ENCODE peak calls at places on chromosomes 1 and 21, in eight cellular contexts. U is endodermal cell; X is heart right ventricle; V is astrocyte; Z is GM23248; T is CD8-positive, alpha-beta memory T cell; N is lower lobe of right lung; W is IMR-90. B is an unnamed sample.

GRCh38 chr1:172473302-172473701 is 29.4 kb upstream of the PIGC start:
- DNase-seq in T (no peak), V (no peak), W (no peak), N (no peak), Z (no peak), X (no peak), U (no peak), B (no peak)

GRCh38 chr1:211639500-211640361 is 35.7 kb downstream of the NEK2 start:
- DNase-seq in W (peak), N (no peak), T (no peak), V (peak), X (no peak), Z (peak), U (peak), B (no peak)

GRCh38 chr1:201648066-201648910 is 109.4 kb downstream of the NAV1 start:
- DNase-seq in T (no peak), N (peak), V (peak), W (peak), U (peak), X (peak), Z (peak), B (peak)

GRCh38 chr1:159008744-159009188 is 941 bp upstream of the IFI16 start:
- DNase-seq in W (peak), U (no peak), Z (no peak), V (no peak), N (no peak), T (peak), X (no peak), B (no peak)

GRCh38 chr1:34928066-34928864 is 1.2 kb downstream of the DLGAP3 start:
- DNase-seq in Z (no peak), W (no peak), T (no peak), N (no peak), V (no peak), U (peak), X (no peak), B (no peak)

GRCh38 chr1:240935921-240936320 is 324.0 kb upstream of the GREM2 start:
- DNase-seq in U (no peak), X (no peak), W (no peak), Z (no peak), N (no peak), T (no peak), V (no peak), B (no peak)

GRCh38 chr1:49229555-49229954 is 452.9 kb upstream of the BEND5 start:
- DNase-seq in N (no peak), T (no peak), X (no peak), Z (no peak), U (peak), V (no peak), W (no peak), B (no peak)

GRCh38 chr1:11772458-11772857 is 10.5 kb downstream of the C1orf167 start:
- DNase-seq in N (no peak), T (no peak), W (no peak), X (no peak), V (no peak), U (no peak), Z (no peak), B (no peak)

GRCh38 chr1:117612517-117613248 is 6.8 kb downstream of the TENT5C start:
- DNase-seq in Z (peak), W (peak), T (no peak), U (peak), V (peak), N (no peak), X (no peak), B (no peak)

GRCh38 chr1:39017266-39017665 is 8.9 kb upstream of the NDUFS5 start:
- DNase-seq in N (no peak), X (no peak), W (no peak), V (no peak), T (no peak), Z (no peak), U (no peak), B (no peak)

GRCh38 chr1:31010081-31010989 is 55.2 kb downstream of the PUM1 start:
- DNase-seq in T (no peak), Z (peak), N (no peak), U (no peak), W (peak), V (peak), X (no peak), B (no peak)

GRCh38 chr1:96041470-96041869 is 680.1 kb upstream of the PTBP2 start:
- DNase-seq in N (no peak), X (no peak), Z (no peak), W (no peak), U (no peak), T (no peak), V (no peak), B (no peak)

GRCh38 chr1:198700016-198700392 is 61.2 kb downstream of the PTPRC start:
- DNase-seq in T (no peak), X (no peak), W (no peak), U (no peak), N (no peak), Z (no peak), V (no peak), B (no peak)

GRCh38 chr1:36339615-36340014 is 16.2 kb upstream of the EVA1B start:
- DNase-seq in T (no peak), U (no peak), V (no peak), X (no peak), W (no peak), Z (no peak), N (no peak), B (no peak)

GRCh38 chr1:14517813-14518180 is 80.7 kb upstream of the KAZN start:
- DNase-seq in V (no peak), W (no peak), N (no peak), Z (no peak), U (no peak), T (no peak), X (no peak), B (no peak)

GRCh38 chr1:154220970-154221814 is 437 bp downstream of the UBAP2L start:
- DNase-seq in W (peak), X (peak), N (peak), Z (peak), V (no peak), T (peak), U (peak), B (peak)

GRCh38 chr1:56831874-56832693 is 12.9 kb upstream of the FYB2 start:
- DNase-seq in N (peak), Z (peak), T (peak), W (peak), X (peak), V (peak), U (peak), B (peak)

GRCh38 chr1:217029311-217030157 is 306.3 kb upstream of the ESRRG start:
- DNase-seq in U (no peak), V (peak), T (no peak), N (peak), Z (peak), W (peak), X (no peak), B (no peak)

GRCh38 chr1:172356620-172357019 is 63.9 kb upstream of the C1orf105 start:
- DNase-seq in U (no peak), T (no peak), Z (peak), X (no peak), V (peak), W (peak), N (no peak), B (no peak)

GRCh38 chr1:78834201-78834741 is 172.3 kb downstream of the ADGRL4 start:
- DNase-seq in U (no peak), W (no peak), V (peak), X (no peak), T (no peak), Z (no peak), N (no peak), B (no peak)

GRCh38 chr1:10814954-10815862 is 18.8 kb upstream of the CASZ1 start:
- DNase-seq in Z (no peak), X (no peak), W (no peak), N (no peak), T (no peak), U (peak), V (no peak), B (no peak)

GRCh38 chr1:18473195-18473815 is 7.4 kb upstream of the KLHDC7A start:
- DNase-seq in V (no peak), X (no peak), N (no peak), T (no peak), U (no peak), W (no peak), Z (no peak), B (no peak)

GRCh38 chr1:177227978-177228720 is 57.4 kb downstream of the BRINP2 start:
- DNase-seq in T (no peak), U (no peak), Z (no peak), V (no peak), X (no peak), N (no peak), W (no peak), B (no peak)

GRCh38 chr1:84347547-84348239 is 46.2 kb downstream of the SAMD13 start:
- DNase-seq in W (peak), V (peak), Z (peak), T (no peak), X (no peak), N (no peak), U (no peak), B (no peak)

DNA sequence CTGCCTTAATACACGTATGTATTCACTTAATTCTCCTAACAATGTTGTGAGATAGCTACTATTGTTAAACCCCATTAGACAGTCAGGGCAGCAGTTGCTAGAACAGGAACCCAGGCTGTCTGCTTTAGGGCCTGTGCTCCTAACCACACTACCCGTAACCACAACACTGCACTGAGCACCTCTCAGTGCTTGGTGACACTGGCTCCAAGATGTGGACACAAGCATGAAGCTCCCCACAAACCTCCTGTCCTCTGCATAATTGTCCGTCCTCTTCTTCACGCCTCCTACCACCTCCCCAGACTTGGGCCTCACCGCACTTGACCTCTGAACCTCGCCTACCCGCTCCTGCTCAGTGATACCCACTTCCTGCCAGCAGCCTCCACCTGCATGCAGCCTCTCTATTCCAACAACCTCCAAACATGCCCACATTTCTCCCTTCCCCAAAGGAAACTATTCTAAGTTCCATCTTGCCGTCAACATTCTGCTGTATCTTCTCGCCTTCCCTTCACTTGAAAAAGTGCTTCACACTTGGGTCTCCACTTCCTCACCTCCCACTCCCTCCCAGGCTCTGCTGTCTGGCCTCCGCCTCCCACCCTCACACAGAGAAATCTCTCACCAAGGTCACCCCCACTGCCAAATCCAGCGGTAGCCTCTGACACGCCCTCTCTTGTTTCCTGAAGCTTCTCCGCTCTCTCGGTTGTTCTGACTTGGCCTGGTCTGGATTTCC is 14.6 kb upstream of the AHDC1 start:
- DNase-seq in Z (no peak), W (no peak), N (no peak), X (no peak), T (peak), V (no peak), U (no peak), B (no peak)
- H3K27ac ChIP-seq in Z (no peak), W (no peak), N (no peak), X (peak), T (no peak), V (no peak), U (no peak), B (no peak)

GRCh38 chr1:228885845-228886244 is 150.6 kb downstream of the RHOU start:
- DNase-seq in Z (no peak), N (no peak), U (no peak), V (no peak), X (no peak), T (no peak), W (no peak), B (no peak)
- H3K27ac ChIP-seq in Z (no peak), N (no peak), U (no peak), V (no peak), X (no peak), T (no peak), W (no peak), B (no peak)

GRCh38 chr1:109791495-109792040 is 27.8 kb upstream of the EPS8L3 start:
- DNase-seq in Z (no peak), V (no peak), T (no peak), W (no peak), N (peak), X (no peak), U (no peak), B (no peak)
- H3K27ac ChIP-seq in Z (no peak), V (no peak), T (no peak), W (peak), N (peak), X (peak), U (peak), B (peak)

GRCh38 chr21:41861987-41862386 is 17.2 kb downstream of the PRDM15 start:
- DNase-seq in Z (no peak), T (no peak), N (no peak), V (no peak), W (no peak), X (no peak), U (peak), B (no peak)
- H3K27ac ChIP-seq in Z (no peak), T (no peak), N (no peak), V (no peak), W (no peak), X (no peak), U (no peak), B (no peak)

GRCh38 chr1:2427976-2428375 is 15.6 kb upstream of the PEX10 start:
- DNase-seq in U (no peak), N (no peak), X (no peak), Z (no peak), V (no peak), W (no peak), T (no peak), B (no peak)

GRCh38 chr1:2430592-2430973 is 18.2 kb upstream of the PEX10 start:
- DNase-seq in X (no peak), Z (no peak), W (no peak), T (no peak), V (no peak), U (no peak), N (no peak), B (no peak)

GRCh38 chr1:2427051-2427450 is 14.7 kb upstream of the PEX10 start:
- DNase-seq in N (no peak), Z (no peak), U (no peak), W (no peak), T (no peak), V (no peak), X (no peak), B (no peak)

GRCh38 chr1:2429780-2430591 is 17.6 kb upstream of the PEX10 start:
- DNase-seq in N (no peak), U (peak), T (no peak), X (no peak), V (no peak), Z (no peak), W (no peak), B (no peak)

GRCh38 chr1:2428490-2428889 is 16.1 kb upstream of the PEX10 start:
- DNase-seq in U (no peak), T (no peak), V (no peak), N (no peak), W (no peak), X (no peak), Z (no peak), B (no peak)
- H3K27ac ChIP-seq in U (no peak), T (no peak), V (no peak), N (no peak), W (no peak), X (no peak), Z (no peak), B (no peak)

GRCh38 chr21:44350773-44351481 is 2.5 kb upstream of the TRPM2 start:
- DNase-seq in W (no peak), Z (no peak), X (no peak), T (no peak), N (no peak), U (no peak), V (no peak), B (no peak)

GRCh38 chr21:44354001-44354405 is 582 bp downstream of the TRPM2 start:
- DNase-seq in X (no peak), N (no peak), V (no peak), Z (no peak), U (no peak), T (no peak), W (no peak), B (no peak)

GRCh38 chr21:44353200-44353970 is at the start of gene TRPM2:
- DNase-seq in W (no peak), N (peak), T (no peak), Z (peak), X (peak), U (no peak), V (no peak), B (peak)

GRCh38 chr21:44351535-44352252 is 1.7 kb upstream of the TRPM2 start:
- DNase-seq in V (no peak), X (no peak), N (no peak), W (no peak), U (no peak), T (no peak), Z (no peak), B (no peak)

GRCh38 chr21:44352253-44352860 is 1.1 kb upstream of the TRPM2 start:
- DNase-seq in T (no peak), W (no peak), Z (no peak), V (no peak), X (no peak), U (no peak), N (no peak), B (no peak)
- H3K27ac ChIP-seq in T (no peak), W (no peak), Z (no peak), V (no peak), X (peak), U (no peak), N (peak), B (peak)

GRCh38 chr1:186530104-186530503 is 69.2 kb upstream of the PDC start:
- DNase-seq in X (no peak), N (no peak), Z (peak), U (no peak), T (no peak), V (peak), W (peak), B (no peak)
- H3K27ac ChIP-seq in X (no peak), N (no peak), Z (no peak), U (no peak), T (no peak), V (no peak), W (no peak), B (no peak)

GRCh38 chr1:116585886-116586285 is 15.1 kb upstream of the CD58 start:
- DNase-seq in X (no peak), U (no peak), N (no peak), W (no peak), Z (no peak), V (no peak), T (no peak), B (no peak)

GRCh38 chr1:116586741-116587143 is 15.9 kb upstream of the CD58 start:
- DNase-seq in V (no peak), T (no peak), N (no peak), U (no peak), Z (no peak), W (no peak), X (no peak), B (no peak)

DNA sequence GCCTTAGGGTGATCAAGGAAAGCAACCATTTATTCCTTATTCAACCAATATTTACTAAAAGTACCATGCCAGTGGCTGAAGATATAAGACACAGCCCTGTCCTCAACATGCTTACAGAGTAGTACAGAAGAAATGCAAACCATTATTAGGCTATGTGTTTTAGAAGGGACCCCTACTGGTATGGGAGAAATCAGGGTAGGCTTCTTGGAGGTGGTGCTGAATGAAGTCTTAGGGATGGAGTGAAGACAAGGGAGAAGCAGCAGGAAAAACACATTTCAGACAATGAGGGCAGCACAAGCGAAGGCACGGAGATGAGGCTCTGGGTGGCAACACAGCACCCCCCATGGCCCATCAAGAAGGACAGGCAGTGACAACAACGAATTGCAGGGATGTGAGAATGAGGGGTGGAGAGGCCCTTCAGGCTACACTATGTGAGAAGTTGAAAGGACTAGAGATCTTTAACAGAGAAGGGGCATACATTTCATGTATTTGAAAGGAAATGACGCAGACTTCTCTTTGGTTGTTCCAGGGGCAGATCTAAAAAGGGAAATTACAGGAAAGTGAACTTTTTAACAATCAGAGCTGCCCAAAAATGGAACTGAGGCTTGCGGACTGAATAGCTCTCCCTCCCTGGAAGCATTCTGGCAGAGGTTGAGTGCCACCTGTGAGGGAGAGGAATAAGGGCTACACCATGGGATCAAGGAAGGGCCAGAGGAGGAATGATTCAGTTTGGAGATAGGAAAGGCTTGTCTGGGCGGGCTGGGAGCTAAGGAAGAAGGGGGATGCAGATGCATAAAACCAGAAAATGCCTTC is 16.9 kb upstream of the CD58 start:
- DNase-seq in V (no peak), T (no peak), N (no peak), U (no peak), X (no peak), W (no peak), Z (no peak), B (no peak)
- H3K27ac ChIP-seq in V (no peak), T (no peak), N (no peak), U (no peak), X (peak), W (no peak), Z (no peak), B (peak)

GRCh38 chr1:205310981-205311704 is 10.4 kb downstream of the NUAK2 start:
- DNase-seq in W (no peak), Z (no peak), X (no peak), N (no peak), V (no peak), T (no peak), U (no peak), B (no peak)

GRCh38 chr1:205314986-205315618 is 6.4 kb downstream of the NUAK2 start:
- DNase-seq in W (no peak), T (no peak), V (no peak), X (no peak), U (no peak), N (no peak), Z (no peak), B (no peak)

GRCh38 chr1:205313681-205314308 is 7.8 kb downstream of the NUAK2 start:
- DNase-seq in U (peak), V (peak), Z (no peak), X (peak), N (peak), T (peak), W (peak), B (peak)

GRCh38 chr1:205316179-205316578 is 5.4 kb downstream of the NUAK2 start:
- DNase-seq in W (no peak), V (no peak), N (no peak), T (no peak), X (no peak), U (no peak), Z (no peak), B (no peak)

GRCh38 chr1:205312866-205313680 is 8.5 kb downstream of the NUAK2 start:
- DNase-seq in X (no peak), U (peak), T (no peak), W (no peak), N (no peak), V (no peak), Z (no peak), B (no peak)
- H3K27ac ChIP-seq in X (peak), U (peak), T (peak), W (peak), N (peak), V (peak), Z (no peak), B (peak)

B was measured in left ventricle myocardium inferior.